ENCODE peak calls at places on chromosomes 7 and 10, in five cellular contexts. H is mucosa of descending colon, A is Panc1, U is mammary epithelial cell, E is fibroblast of lung. C is an unnamed sample. For H3K4me1, the result is how much of the 10 kb centered on the place peaks cover.

GRCh38 chr7:266851-267840 is 22.8 kb upstream of the FOXL3 start:
- DNase-seq in H (peak), A (no peak), E (no peak), U (peak), C (no peak)

GRCh38 chr7:121003986-121004685 is 15.6 kb downstream of the CPED1 start:
- DNase-seq in U (no peak), E (no peak), A (no peak), H (no peak), C (peak)

GRCh38 chr10:129383651-129384050 is 83.4 kb upstream of the MGMT start:
- DNase-seq in U (no peak), A (no peak), H (no peak), E (no peak), C (no peak)

GRCh38 chr7:22444181-22444966 is 55.6 kb downstream of the STEAP1B start:
- DNase-seq in H (no peak), E (no peak), U (peak), A (no peak), C (peak)

GRCh38 chr10:72918352-72918751 is 24.8 kb downstream of the OIT3 start:
- DNase-seq in H (no peak), A (no peak), E (no peak), U (no peak), C (no peak)

GRCh38 chr10:86342111-86342863 is 24.3 kb downstream of the GRID1 start:
- DNase-seq in E (no peak), H (peak), A (no peak), U (no peak), C (no peak)

GRCh38 chr10:69838418-69838817 is 36.7 kb downstream of the COL13A1 start:
- DNase-seq in U (no peak), H (no peak), E (no peak), A (no peak), C (no peak)

GRCh38 chr7:498678-499641 is 20.7 kb downstream of the PDGFA start:
- DNase-seq in E (no peak), A (no peak), U (no peak), H (peak), C (peak)

GRCh38 chr7:79806161-79806734 is 328.4 kb upstream of the GNAI1 start:
- DNase-seq in A (no peak), E (peak), H (no peak), U (peak), C (no peak)

GRCh38 chr7:13577566-13578145 is 411.8 kb downstream of the ETV1 start:
- DNase-seq in E (no peak), H (no peak), A (no peak), U (no peak), C (no peak)

GRCh38 chr7:123122951-123123350 is 76.8 kb downstream of the SLC13A1 start:
- DNase-seq in H (no peak), U (no peak), A (no peak), E (no peak), C (no peak)

GRCh38 chr10:67386260-67386659 is 309.7 kb downstream of the CTNNA3 start:
- DNase-seq in U (no peak), E (no peak), A (no peak), H (no peak), C (no peak)

GRCh38 chr10:58955615-58956014 is 220.8 kb upstream of the PHYHIPL start:
- DNase-seq in H (no peak), E (no peak), A (no peak), U (no peak), C (no peak)

GRCh38 chr7:65722361-65722792 is 150.5 kb upstream of the VKORC1L1 start:
- DNase-seq in U (peak), H (no peak), A (peak), E (peak), C (peak)

GRCh38 chr7:134737561-134738353 is 41.7 kb upstream of the CALD1 start:
- DNase-seq in U (peak), H (no peak), A (no peak), E (peak), C (no peak)

GRCh38 chr10:125005312-125006187 is 63.6 kb downstream of the ZRANB1 start:
- DNase-seq in U (no peak), A (no peak), E (no peak), H (peak), C (no peak)

GRCh38 chr7:150955519-150956394 is 22.4 kb downstream of the KCNH2 start:
- DNase-seq in E (peak), H (peak), A (no peak), U (no peak), C (peak)

GRCh38 chr7:46764100-46764941 is 817.6 kb downstream of the TNS3 start:
- DNase-seq in A (peak), E (peak), U (peak), H (no peak), C (no peak)

GRCh38 chr7:47672966-47673365 is 91.1 kb upstream of the TNS3 start:
- DNase-seq in H (no peak), A (no peak), E (no peak), U (no peak), C (no peak)

GRCh38 chr7:15489383-15489782 is 72.4 kb downstream of the AGMO start:
- DNase-seq in H (no peak), U (no peak), A (no peak), E (no peak), C (no peak)

GRCh38 chr10:7011994-7012393 is 398.8 kb downstream of the SFMBT2 start:
- DNase-seq in U (no peak), H (no peak), E (no peak), A (no peak), C (no peak)

GRCh38 chr7:27155816-27156507 is 513 bp downstream of the HOXA7 start:
- DNase-seq in U (peak), A (no peak), E (peak), H (peak), C (no peak)

GRCh38 chr10:70052462-70053211 is at the start of gene MACROH2A2:
- DNase-seq in A (no peak), E (peak), U (peak), H (peak), C (peak)

GRCh38 chr7:35331730-35332678 is 78.1 kb upstream of the TBX20 start:
- DNase-seq in A (no peak), U (no peak), E (no peak), H (no peak), C (no peak)

GRCh38 chr10:50470798-50471582 is 152.8 kb downstream of the SGMS1 start:
- DNase-seq in H (no peak), U (peak), A (no peak), E (no peak), C (no peak)

GRCh38 chr7:153564391-153564790 is 487.8 kb upstream of the DPP6 start:
- DNase-seq in H (no peak), A (no peak), E (no peak), U (no peak), C (no peak)

GRCh38 chr7:149715476-149715875 is 57.9 kb downstream of the ZNF467 start:
- DNase-seq in E (no peak), A (no peak), H (no peak), U (no peak), C (no peak)

GRCh38 chr10:33291053-33291592 is 43.3 kb downstream of the NRP1 start:
- DNase-seq in A (no peak), H (no peak), E (peak), U (peak), C (no peak)

GRCh38 chr10:81564143-81564542 is 310.9 kb upstream of the NRG3 start:
- DNase-seq in A (no peak), H (no peak), E (no peak), U (no peak), C (no peak)

GRCh38 chr7:520503-521161 is 986 bp upstream of the PDGFA start:
- DNase-seq in U (no peak), A (no peak), E (no peak), H (no peak), C (no peak)

GRCh38 chr7:151518105-151518780 is 1.5 kb downstream of the RHEB start:
- DNase-seq in U (peak), A (no peak), E (peak), H (peak), C (peak)

DNA sequence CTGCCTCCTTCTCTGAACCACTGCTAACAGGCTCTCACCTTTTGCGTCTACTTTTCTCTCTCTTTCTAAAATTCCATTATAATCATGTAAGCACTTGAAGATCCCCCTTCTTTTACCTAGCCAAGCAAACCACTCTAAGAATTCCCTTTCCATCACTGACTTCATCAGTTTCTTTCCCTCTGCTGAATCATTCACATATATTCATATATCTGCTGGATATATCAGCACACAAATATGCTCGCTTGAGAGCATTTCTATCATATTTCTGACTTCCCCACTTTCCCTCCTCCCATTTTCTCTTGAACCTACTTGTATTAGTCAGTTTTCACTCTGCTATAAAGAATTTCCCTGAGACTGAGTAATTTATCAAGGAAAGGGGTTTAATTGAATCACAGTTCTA is 84.2 kb upstream of the LRRN3 start:
- DNase-seq in A (no peak), U (no peak), H (no peak), E (no peak), C (no peak)
- H3K4me1 ChIP-seq in A (under half), U (under half), H (under half), E (under half), C (under half)

DNA sequence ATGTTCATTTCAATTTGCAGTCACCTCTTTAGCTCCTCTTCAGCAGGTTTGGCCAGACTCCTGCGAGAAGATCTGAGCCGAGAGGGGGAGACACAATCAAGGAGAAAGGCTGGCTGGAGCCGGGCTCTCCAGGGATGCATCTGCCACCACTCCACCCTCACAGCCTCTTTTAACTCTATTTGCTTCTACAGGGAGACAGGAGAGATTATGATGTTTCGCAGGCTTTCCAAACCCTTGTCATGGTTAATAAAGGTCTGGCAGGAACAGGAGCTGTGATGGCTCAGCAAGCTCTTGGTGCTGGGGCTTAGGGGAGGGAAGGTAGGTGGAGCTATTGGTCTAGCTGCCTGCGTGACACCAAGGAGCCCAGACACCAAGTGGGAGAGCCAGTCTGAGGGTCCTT is 448.1 kb upstream of the PODXL start:
- DNase-seq in A (no peak), U (peak), H (no peak), E (peak), C (peak)
- TF ChIP-seq CTCF in A (no peak), U (peak), H (no peak), E (peak), C (peak)

GRCh38 chr7:156614434-156615264 is 25.9 kb upstream of the RNF32 start:
- DNase-seq in U (no peak), E (no peak), A (no peak), H (no peak), C (no peak)

GRCh38 chr7:156618791-156619367 is 21.7 kb upstream of the RNF32 start:
- DNase-seq in U (no peak), H (peak), A (no peak), E (no peak), C (no peak)

GRCh38 chr7:156617215-156617614 is 23.4 kb upstream of the RNF32 start:
- DNase-seq in H (peak), U (no peak), E (no peak), A (no peak), C (no peak)

GRCh38 chr7:156618078-156618790 is 22.3 kb upstream of the RNF32 start:
- DNase-seq in A (no peak), U (no peak), H (peak), E (no peak), C (no peak)

DNA sequence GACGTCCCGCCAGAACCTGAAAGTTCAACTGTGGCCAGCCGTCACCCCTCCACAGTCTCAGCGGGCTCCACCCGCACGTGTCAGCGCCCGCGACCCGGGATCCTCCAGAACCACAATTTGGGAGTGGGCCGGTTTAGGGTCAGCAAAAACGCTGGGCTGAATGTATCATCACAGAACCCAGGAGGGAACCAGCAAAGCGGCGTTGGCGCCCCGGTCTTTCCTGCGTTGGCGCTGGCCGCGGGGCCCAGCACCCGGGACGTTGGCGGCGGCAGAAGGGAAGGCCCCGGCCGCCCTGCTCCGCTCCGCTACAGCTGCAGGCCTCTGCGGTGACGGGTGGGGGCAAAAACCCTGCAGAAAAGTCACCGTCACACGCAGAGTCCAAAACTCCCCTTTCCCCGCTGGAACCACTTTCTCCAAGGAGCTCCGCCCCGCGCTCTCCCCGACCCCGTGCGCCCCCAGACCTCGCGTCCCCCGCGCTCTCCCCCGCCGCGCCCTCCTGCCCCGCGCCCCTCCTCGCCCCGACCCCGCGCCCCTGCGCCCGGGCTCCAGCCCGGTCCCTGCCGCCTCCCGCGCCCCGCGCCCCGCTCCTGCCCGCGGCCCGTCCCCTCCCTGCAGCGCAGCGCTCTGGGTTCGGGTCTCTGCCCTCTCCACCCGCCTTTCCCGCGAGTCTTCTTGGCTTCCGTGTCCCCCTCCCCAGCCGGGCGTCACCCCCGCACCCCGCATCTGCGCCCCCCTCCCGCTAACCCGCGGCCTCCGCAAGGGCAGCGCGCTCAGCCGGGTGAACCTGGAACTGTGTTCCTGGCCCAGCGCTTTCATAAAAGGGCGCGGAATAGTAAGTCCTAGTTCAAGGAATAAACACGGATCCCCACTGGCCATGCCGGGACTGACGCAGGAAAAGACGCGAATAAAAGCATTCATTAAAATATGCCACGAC is 24.0 kb upstream of the RNF32 start:
- DNase-seq in U (no peak), E (peak), A (no peak), H (no peak), C (no peak)
- H3K4me3 ChIP-seq in U (no peak), E (peak), A (no peak), H (peak), C (peak)

GRCh38 chr10:44920252-44920651 is 9.1 kb downstream of the TMEM72 start:
- DNase-seq in E (no peak), A (no peak), H (no peak), U (no peak), C (no peak)
- H3K4me1 ChIP-seq in E (under half), A (under half), H (under half), U (under half), C (under half)

GRCh38 chr10:34816067-34817002 is 1.2 kb upstream of the PARD3 start:
- DNase-seq in A (no peak), E (peak), U (no peak), H (no peak), C (no peak)
- TF ChIP-seq CTCF in A (no peak), E (no peak), U (no peak), H (no peak), C (peak)

GRCh38 chr10:80202934-80203834 is 2.2 kb downstream of the ANXA11 start:
- DNase-seq in E (peak), U (peak), A (no peak), H (peak), C (peak)
- H3K4me3 ChIP-seq in E (peak), U (peak), A (peak), H (no peak), C (peak)

DNA sequence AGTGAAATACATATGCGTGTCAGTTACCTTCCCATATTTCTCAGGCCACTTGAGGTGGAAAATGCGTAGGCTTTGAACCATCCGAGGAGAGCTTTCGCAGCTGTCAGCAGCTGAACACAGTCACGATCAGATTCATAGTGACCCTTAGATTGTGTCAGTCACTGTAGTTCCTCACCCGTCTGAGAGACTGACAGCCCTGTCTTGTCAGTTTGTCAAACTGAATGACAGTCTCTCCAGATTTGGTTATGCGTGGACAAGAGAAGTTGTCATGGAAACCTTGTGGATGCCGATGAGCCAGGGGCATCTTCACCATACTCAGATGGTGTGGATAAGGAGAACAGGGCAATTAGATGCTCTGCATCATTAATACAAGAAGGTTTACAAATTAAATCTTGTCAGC is 546.3 kb downstream of the TYW1 start:
- DNase-seq in E (no peak), H (no peak), U (no peak), A (no peak), C (no peak)
- H3K4me1 ChIP-seq in E (under half), H (under half), U (under half), A (under half), C (under half)

DNA sequence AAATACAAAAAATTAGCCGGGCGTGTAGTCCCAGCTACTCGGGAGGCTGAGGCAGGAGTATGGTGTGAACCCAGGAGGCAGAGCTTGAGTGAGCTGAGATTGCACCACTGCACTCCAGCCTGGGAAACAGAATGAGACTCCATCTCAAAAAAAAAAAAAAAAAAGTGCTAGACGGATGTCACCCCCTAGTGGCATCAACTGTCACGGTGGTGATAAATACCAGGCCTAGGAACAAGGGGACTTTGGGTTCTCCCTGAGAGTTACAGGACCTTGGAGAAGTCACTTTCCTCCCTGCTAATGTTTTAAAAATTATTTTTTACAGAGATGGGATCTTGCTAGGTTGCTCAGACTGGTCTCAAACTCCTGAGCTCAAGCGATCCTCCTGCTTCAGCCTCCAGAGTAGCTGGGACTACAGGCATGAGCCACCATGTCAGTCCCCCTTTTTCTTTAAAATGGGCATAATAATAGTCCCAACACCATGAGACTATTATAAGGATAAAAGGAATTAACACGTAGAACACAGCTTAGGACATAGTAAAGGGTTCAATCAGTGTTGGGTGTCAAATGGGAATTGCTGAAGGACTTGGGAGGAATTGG is 2.6 kb upstream of the TMEM130 start:
- DNase-seq in H (no peak), A (no peak), E (peak), U (no peak), C (no peak)
- TF ChIP-seq CTCF in H (no peak), A (peak), E (peak), U (peak), C (no peak)

DNA sequence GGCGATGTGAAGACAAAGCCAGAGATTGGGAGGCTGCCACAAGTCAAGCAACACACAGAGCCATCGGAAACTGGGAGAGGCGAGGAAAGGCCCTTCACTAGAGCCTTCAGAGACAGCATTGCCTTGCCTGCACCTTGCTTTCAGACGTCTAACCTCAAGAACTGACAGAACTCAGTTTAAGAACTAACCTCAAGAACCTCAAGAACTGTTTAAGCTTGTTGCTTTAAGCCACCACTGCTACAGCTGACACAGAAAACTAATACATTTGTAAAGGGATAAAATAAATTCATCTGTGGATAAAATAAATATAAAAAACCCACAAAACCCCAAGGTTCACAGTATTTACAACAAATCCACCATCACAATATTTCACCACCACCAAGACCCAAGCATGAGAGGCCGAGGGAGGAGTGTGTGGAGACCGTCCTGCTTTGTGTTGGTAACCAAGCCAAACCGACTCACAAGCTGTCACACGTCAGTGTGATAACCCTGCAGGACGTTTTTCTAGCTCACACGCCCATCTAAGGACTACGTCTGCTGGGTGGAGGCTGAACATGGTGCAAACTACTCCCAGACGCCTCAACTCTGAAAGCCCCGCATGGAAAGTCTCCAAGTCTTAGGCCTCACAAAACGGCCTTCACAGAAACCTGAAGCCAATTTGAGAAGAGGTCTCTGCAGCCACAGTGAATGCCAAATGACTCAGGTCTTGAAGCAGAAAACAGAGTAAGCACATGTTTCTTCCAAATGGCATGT is 116.8 kb downstream of the ABLIM1 start:
- DNase-seq in A (no peak), H (peak), U (peak), E (peak), C (peak)
- H3K4me3 ChIP-seq in A (no peak), H (no peak), U (no peak), E (no peak), C (no peak)